ENCODE peak calls at places on chromosomes 11 and 22, in ten cellular contexts. Z is heart left ventricle, F is spleen, E is stomach, K is sigmoid colon, W is IMR-90, Y is esophagus squamous epithelium, H is uterus, B is A549, A is ovary. J is an unnamed sample.

GRCh38 chr22:30433773-30434172 is 8.2 kb downstream of the MTFP1 start:
- DNase-seq in Z (no peak), F (no peak), E (no peak), K (no peak), W (no peak), Y (no peak), H (no peak), B (no peak), A (no peak), J (no peak)

GRCh38 chr11:495537-495931 is 11.5 kb downstream of the RNH1 start:
- DNase-seq in Z (no peak), F (no peak), E (no peak), K (no peak), W (peak), Y (no peak), H (no peak), B (no peak), A (no peak), J (no peak)

GRCh38 chr11:8066911-8067455 is 14.0 kb upstream of the TUB start:
- DNase-seq in Z (no peak), F (no peak), E (peak), K (no peak), W (no peak), Y (no peak), H (peak), B (no peak), A (no peak), J (no peak)

GRCh38 chr11:59957094-59957493 is 6.7 kb upstream of the OOSP4A start:
- DNase-seq in Z (no peak), F (no peak), E (no peak), K (no peak), W (no peak), Y (no peak), H (no peak), B (no peak), A (no peak), J (no peak)

GRCh38 chr22:25777870-25778269 is 35.9 kb downstream of the MYO18B start:
- DNase-seq in Z (no peak), F (no peak), E (no peak), K (no peak), W (peak), Y (no peak), H (no peak), B (peak), A (no peak), J (peak)

GRCh38 chr11:67270256-67271211 is 4.3 kb downstream of the GRK2 start:
- DNase-seq in Z (peak), F (peak), E (no peak), K (peak), W (no peak), Y (no peak), H (peak), B (no peak), A (no peak), J (no peak)

GRCh38 chr22:30702856-30703255 is 8.2 kb downstream of the OSBP2 start:
- DNase-seq in Z (no peak), F (no peak), E (no peak), K (no peak), W (no peak), Y (no peak), H (no peak), B (no peak), A (no peak), J (no peak)

GRCh38 chr11:62545437-62546243 is 966 bp downstream of the AHNAK start:
- DNase-seq in Z (peak), F (peak), E (peak), K (peak), W (peak), Y (no peak), H (peak), B (peak), A (peak), J (peak)

GRCh38 chr11:45815747-45816146 is 10.8 kb downstream of the SLC35C1 start:
- DNase-seq in Z (no peak), F (peak), E (no peak), K (peak), W (peak), Y (no peak), H (no peak), B (peak), A (no peak), J (no peak)

GRCh38 chr22:40202225-40202944 is 24.7 kb downstream of the TNRC6B start:
- DNase-seq in Z (no peak), F (no peak), E (no peak), K (no peak), W (peak), Y (no peak), H (no peak), B (no peak), A (no peak), J (no peak)

GRCh38 chr11:132131051-132131450 is 760.6 kb downstream of the NTM start:
- DNase-seq in Z (no peak), F (no peak), E (no peak), K (no peak), W (no peak), Y (no peak), H (no peak), B (no peak), A (no peak), J (no peak)

GRCh38 chr11:97234016-97234415 is 844.2 kb downstream of the JRKL start:
- DNase-seq in Z (no peak), F (no peak), E (no peak), K (no peak), W (no peak), Y (no peak), H (no peak), B (no peak), A (no peak), J (no peak)

GRCh38 chr11:58963551-58964075 is 24.3 kb downstream of the GLYATL1 start:
- DNase-seq in Z (no peak), F (no peak), E (peak), K (no peak), W (peak), Y (no peak), H (no peak), B (no peak), A (no peak), J (peak)

GRCh38 chr11:109490953-109491733 is 69.2 kb downstream of the C11orf87 start:
- DNase-seq in Z (no peak), F (no peak), E (no peak), K (no peak), W (peak), Y (no peak), H (no peak), B (no peak), A (no peak), J (no peak)

GRCh38 chr11:132792341-132793140 is 739.8 kb downstream of the OPCML start:
- DNase-seq in Z (no peak), F (no peak), E (no peak), K (no peak), W (no peak), Y (no peak), H (no peak), B (no peak), A (no peak), J (no peak)

GRCh38 chr11:19374189-19374588 is 133.4 kb upstream of the E2F8 start:
- DNase-seq in Z (no peak), F (no peak), E (no peak), K (no peak), W (peak), Y (no peak), H (no peak), B (peak), A (no peak), J (no peak)

GRCh38 chr11:32891657-32892354 is 805 bp upstream of the QSER1 start:
- DNase-seq in Z (no peak), F (no peak), E (no peak), K (no peak), W (no peak), Y (no peak), H (no peak), B (peak), A (no peak), J (no peak)

GRCh38 chr11:122181893-122182292 is 65.9 kb upstream of the BLID start:
- DNase-seq in Z (no peak), F (no peak), E (no peak), K (no peak), W (no peak), Y (no peak), H (no peak), B (no peak), A (no peak), J (no peak)

GRCh38 chr22:40484906-40485660 is 114.7 kb downstream of the SGSM3 start:
- DNase-seq in Z (no peak), F (no peak), E (no peak), K (no peak), W (peak), Y (no peak), H (no peak), B (no peak), A (no peak), J (no peak)

GRCh38 chr11:18697581-18697980 is 998 bp upstream of the TMEM86A start:
- DNase-seq in Z (no peak), F (no peak), E (no peak), K (peak), W (no peak), Y (no peak), H (no peak), B (no peak), A (no peak), J (no peak)

GRCh38 chr11:69208190-69209037 is 52.7 kb downstream of the SMIM38 start:
- DNase-seq in Z (no peak), F (peak), E (no peak), K (no peak), W (no peak), Y (no peak), H (no peak), B (no peak), A (no peak), J (no peak)

GRCh38 chr11:77090373-77091111 is 12.1 kb upstream of the OMP start:
- DNase-seq in Z (no peak), F (peak), E (no peak), K (peak), W (no peak), Y (no peak), H (no peak), B (no peak), A (peak), J (no peak)

GRCh38 chr11:104127828-104128227 is 36.1 kb downstream of the PDGFD start:
- DNase-seq in Z (no peak), F (no peak), E (no peak), K (no peak), W (peak), Y (no peak), H (no peak), B (no peak), A (no peak), J (no peak)

GRCh38 chr11:44967930-44968496 is 17.3 kb upstream of the TP53I11 start:
- DNase-seq in Z (no peak), F (no peak), E (no peak), K (no peak), W (no peak), Y (no peak), H (no peak), B (no peak), A (no peak), J (no peak)

GRCh38 chr22:35476341-35476740 is 64.3 kb upstream of the RASD2 start:
- DNase-seq in Z (no peak), F (no peak), E (no peak), K (no peak), W (no peak), Y (no peak), H (no peak), B (no peak), A (no peak), J (no peak)

DNA sequence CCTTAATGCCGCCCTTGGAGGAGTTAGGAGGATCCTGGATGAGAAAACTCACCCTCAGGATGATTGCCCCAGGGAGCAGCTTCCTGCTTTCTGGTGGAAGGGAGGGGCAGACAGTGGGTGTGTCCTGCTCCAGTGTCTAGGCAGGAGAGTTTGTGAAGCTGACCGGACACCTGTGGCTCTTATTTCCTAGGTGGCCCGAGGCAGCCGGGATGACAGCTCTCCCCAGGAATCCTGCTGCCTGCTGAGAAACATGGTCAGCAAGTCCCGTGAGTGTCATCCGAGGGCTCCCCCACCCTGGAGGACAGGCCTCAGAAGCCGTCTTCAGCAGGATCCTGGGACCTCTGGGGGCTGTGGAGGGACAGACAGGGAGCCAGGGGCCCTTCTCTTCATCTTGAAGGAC is 50.4 kb downstream of the ST3GAL4 start:
- DNase-seq in Z (no peak), F (peak), E (no peak), K (no peak), W (no peak), Y (no peak), H (no peak), B (no peak), A (no peak), J (no peak)
- TF ChIP-seq POLR2A in Z (no peak), F (no peak), E (no peak), K (no peak), W (no peak), Y (no peak), H (no peak), B (no peak), A (no peak), J (no peak)

DNA sequence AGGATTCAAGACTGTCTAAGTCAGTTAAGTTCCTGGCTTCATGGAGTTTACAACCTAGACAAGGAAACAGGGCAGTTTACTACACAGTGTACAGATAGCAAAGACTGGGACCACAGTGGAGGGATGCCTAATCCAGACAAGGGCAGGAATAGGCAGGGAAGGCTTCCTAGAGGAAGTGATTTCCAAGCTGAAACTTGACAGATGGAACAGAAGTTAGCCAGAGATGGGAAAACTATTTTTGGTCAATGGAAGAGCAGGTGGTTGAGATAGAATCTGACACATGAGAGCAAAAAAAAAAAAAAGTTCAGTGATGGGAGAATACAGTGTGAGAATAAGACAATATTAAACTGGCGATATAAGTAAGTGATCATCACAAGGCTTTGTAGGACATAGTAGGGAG is 1.3 kb downstream of the COA4 start:
- DNase-seq in Z (no peak), F (no peak), E (no peak), K (no peak), W (no peak), Y (no peak), H (no peak), B (no peak), A (no peak), J (no peak)
- H3K27ac ChIP-seq in Z (no peak), F (peak), E (peak), K (peak), W (no peak), Y (no peak), H (peak), B (peak), A (no peak), J (no peak)

GRCh38 chr22:28669388-28669787 is 10.3 kb downstream of the TTC28 start:
- DNase-seq in Z (no peak), F (no peak), E (no peak), K (no peak), W (no peak), Y (no peak), H (no peak), B (no peak), A (no peak), J (no peak)

GRCh38 chr22:28674121-28674563 is 5.5 kb downstream of the TTC28 start:
- DNase-seq in Z (no peak), F (no peak), E (no peak), K (no peak), W (peak), Y (no peak), H (no peak), B (no peak), A (no peak), J (no peak)

GRCh38 chr22:28670153-28670552 is 9.5 kb downstream of the TTC28 start:
- DNase-seq in Z (no peak), F (no peak), E (no peak), K (no peak), W (no peak), Y (no peak), H (no peak), B (no peak), A (no peak), J (no peak)

DNA sequence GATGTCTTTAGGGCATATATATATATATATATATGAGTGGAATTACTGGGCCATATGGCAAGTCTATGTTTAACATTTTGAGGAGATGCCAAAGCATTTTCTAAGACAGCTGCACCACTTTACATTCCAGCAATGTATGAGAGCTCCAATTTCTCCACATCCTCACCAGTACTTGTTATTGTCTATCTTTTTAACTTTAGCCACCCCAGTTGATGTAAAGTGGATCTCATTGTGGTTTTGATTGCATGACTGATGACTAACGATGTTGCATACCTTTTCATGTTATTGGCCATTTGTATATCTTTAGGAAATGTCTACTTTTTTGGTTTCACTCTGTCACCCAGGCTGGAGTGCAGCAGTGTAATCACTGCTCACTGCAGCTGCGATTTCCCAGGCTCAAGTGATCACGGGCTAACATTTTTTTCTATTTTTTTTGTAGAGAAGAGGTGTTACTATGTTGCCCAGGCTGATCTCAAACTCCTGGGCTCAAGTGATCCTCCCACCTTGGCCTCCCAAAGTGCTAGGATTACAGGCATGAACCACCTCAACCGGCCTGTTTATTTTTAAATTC is 8.9 kb downstream of the TTC28 start:
- DNase-seq in Z (no peak), F (no peak), E (no peak), K (no peak), W (peak), Y (no peak), H (no peak), B (no peak), A (no peak), J (no peak)
- TF ChIP-seq CTCF in Z (no peak), F (no peak), E (no peak), K (no peak), W (no peak), Y (no peak), H (no peak), B (no peak), A (no peak), J (no peak)

GRCh38 chr11:63837719-63838118 is 1.2 kb upstream of the MARK2 start:
- DNase-seq in Z (no peak), F (peak), E (no peak), K (no peak), W (no peak), Y (no peak), H (no peak), B (no peak), A (no peak), J (no peak)

GRCh38 chr11:63838150-63838681 is 694 bp upstream of the MARK2 start:
- DNase-seq in Z (no peak), F (peak), E (no peak), K (no peak), W (no peak), Y (no peak), H (peak), B (no peak), A (peak), J (no peak)

GRCh38 chr11:63839508-63840355 is 822 bp downstream of the MARK2 start:
- DNase-seq in Z (peak), F (peak), E (peak), K (peak), W (no peak), Y (no peak), H (peak), B (no peak), A (no peak), J (peak)

GRCh38 chr11:63840356-63841060 is 1.6 kb downstream of the MARK2 start:
- DNase-seq in Z (no peak), F (no peak), E (no peak), K (no peak), W (no peak), Y (no peak), H (no peak), B (no peak), A (no peak), J (no peak)

DNA sequence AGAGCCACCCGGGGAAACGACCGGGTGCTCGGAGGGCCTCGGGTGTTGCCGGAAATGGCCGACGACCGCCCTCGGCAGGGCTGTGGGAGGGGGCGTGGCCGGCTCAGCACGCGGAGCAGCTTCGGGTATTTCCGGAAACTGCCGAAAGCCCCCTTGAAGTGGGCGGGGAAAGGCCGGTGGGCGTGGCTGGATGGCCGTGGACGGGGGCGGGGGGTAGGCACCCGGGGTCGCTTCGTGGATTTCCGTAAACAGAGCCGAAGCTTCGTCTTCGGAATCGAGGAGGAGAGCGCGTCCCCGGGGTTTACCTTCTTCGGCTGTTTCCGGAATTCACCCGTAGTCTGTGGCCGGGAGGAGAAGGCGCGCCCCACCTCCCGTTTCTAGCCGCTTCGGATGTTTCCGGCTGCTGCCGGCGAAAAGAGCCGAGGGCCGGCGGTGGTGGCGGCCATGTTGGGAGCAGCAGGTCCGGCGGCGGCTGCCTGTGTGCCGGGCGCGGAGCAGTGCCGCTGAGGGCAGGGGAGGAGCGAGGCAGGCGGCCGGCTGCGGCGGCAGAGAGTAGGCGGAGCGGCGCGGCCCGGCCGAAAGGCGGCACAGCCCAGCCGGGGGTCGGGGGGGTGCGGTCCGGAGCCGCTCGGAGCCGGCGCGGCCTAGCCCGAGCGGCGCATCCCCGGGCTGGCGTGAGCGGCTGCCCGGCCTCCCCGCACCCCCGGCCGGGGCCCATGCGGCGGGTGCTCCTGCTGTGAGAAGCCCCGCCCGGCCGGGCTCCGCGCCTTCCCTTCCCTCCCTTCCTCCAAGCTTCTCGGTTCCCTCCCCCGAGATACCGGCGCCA is at the start of gene MARK2:
- DNase-seq in Z (peak), F (peak), E (peak), K (peak), W (peak), Y (peak), H (peak), B (peak), A (peak), J (peak)
- TF ChIP-seq POLR2A in Z (no peak), F (no peak), E (no peak), K (no peak), W (peak), Y (peak), H (peak), B (peak), A (peak), J (peak)

J was measured in prostate gland.